ENCODE peak calls at places on chromosome X, in nine cellular contexts. D, J, Y, V, I, M, L, W and B are unnamed samples.

GRCh38 chrX:38124000-38124399 is 96.7 kb downstream of the SRPX start:
- DNase-seq in W (no peak), I (no peak), J (no peak), V (no peak), L (no peak), D (no peak), M (no peak), Y (no peak), B (no peak)

GRCh38 chrX:107226766-107227165 is 20.4 kb downstream of the DNAAF6 start:
- DNase-seq in M (no peak), V (no peak), I (no peak), D (no peak), Y (no peak), L (no peak), J (no peak), W (no peak), B (no peak)

GRCh38 chrX:54826598-54826997 is 19.1 kb downstream of the MAGED2 start:
- DNase-seq in L (no peak), J (no peak), I (no peak), W (no peak), Y (no peak), M (no peak), V (no peak), D (no peak), B (no peak)

GRCh38 chrX:112341598-112341997 is 259.0 kb upstream of the TRPC5 start:
- DNase-seq in Y (peak), D (no peak), L (no peak), V (no peak), J (no peak), W (no peak), I (no peak), M (no peak), B (no peak)

GRCh38 chrX:131081772-131082755 is 23.9 kb downstream of the ARHGAP36 start:
- DNase-seq in J (peak), D (no peak), I (no peak), Y (no peak), M (no peak), L (no peak), W (no peak), V (no peak), B (no peak)

GRCh38 chrX:119981286-119982070 is 37.9 kb upstream of the NKAP start:
- DNase-seq in Y (peak), V (no peak), W (no peak), I (no peak), L (peak), J (peak), M (no peak), D (no peak), B (no peak)

GRCh38 chrX:24231169-24231568 is 81.6 kb downstream of the ZFX start:
- DNase-seq in V (peak), W (no peak), M (no peak), Y (peak), J (no peak), D (no peak), I (no peak), L (no peak), B (no peak)

GRCh38 chrX:69218407-69218806 is 53.2 kb upstream of the PJA1 start:
- DNase-seq in V (no peak), Y (no peak), M (no peak), D (no peak), L (no peak), W (no peak), J (no peak), I (no peak), B (no peak)